ENCODE peak calls at places on chromosomes 11 and 22, in nine cellular contexts. N is Panc1, J is GM23338, W is thoracic aorta, Q is RWPE1, G is uterus, T is right cardiac atrium, Y is astrocyte, E is WERI-Rb-1. R is an unnamed sample.
A peak's percentile ranks its signal among the peaks of the same experiment; 100 is the strongest.

GRCh38 chr11:19935507-19935906 is 222.9 kb downstream of the NAV2 start:
- DNase-seq in Y (peak; percentile 96), T (no peak), N (no peak), E (no peak), G (no peak), W (no peak), Q (no peak), J (peak; percentile 85), R (no peak)

GRCh38 chr11:62245271-62245753 is 3.3 kb downstream of the SCGB1D2 start:
- DNase-seq in Q (peak; percentile 12), W (no peak), G (no peak), E (no peak), N (no peak), T (no peak), Y (peak; percentile 10), J (peak; percentile 75), R (no peak)

GRCh38 chr11:132258865-132259264 is 888.5 kb downstream of the NTM start:
- DNase-seq in W (no peak), J (no peak), G (no peak), Y (peak; percentile 68), T (no peak), N (no peak), Q (no peak), E (no peak), R (no peak)

GRCh38 chr11:112042161-112042960 is 17.2 kb downstream of the DLAT start:
- DNase-seq in T (no peak), N (no peak), E (no peak), G (no peak), Q (peak; percentile 18), Y (peak; percentile 77), W (no peak), J (no peak), R (no peak)

GRCh38 chr11:32597914-32598313 is 14.3 kb downstream of the EIF3M start:
- DNase-seq in T (no peak), G (no peak), W (no peak), Y (peak; percentile 12), Q (no peak), J (no peak), E (no peak), N (no peak), R (no peak)

GRCh38 chr11:44938066-44938691 is 12.5 kb downstream of the TP53I11 start:
- DNase-seq in Y (no peak), T (peak; percentile 52), J (no peak), G (no peak), E (peak; percentile 15), W (no peak), N (no peak), Q (no peak), R (no peak)

GRCh38 chr22:24160546-24160945 is 20.7 kb upstream of the SUSD2 start:
- DNase-seq in G (no peak), N (no peak), Y (no peak), J (no peak), W (no peak), Q (no peak), T (peak; percentile 72), E (no peak), R (no peak)

GRCh38 chr22:36773935-36774334 is 2.0 kb downstream of the IFT27 start:
- DNase-seq in N (no peak), E (no peak), T (no peak), J (peak; percentile 48), Q (no peak), G (no peak), W (no peak), Y (no peak), R (no peak)

DNA sequence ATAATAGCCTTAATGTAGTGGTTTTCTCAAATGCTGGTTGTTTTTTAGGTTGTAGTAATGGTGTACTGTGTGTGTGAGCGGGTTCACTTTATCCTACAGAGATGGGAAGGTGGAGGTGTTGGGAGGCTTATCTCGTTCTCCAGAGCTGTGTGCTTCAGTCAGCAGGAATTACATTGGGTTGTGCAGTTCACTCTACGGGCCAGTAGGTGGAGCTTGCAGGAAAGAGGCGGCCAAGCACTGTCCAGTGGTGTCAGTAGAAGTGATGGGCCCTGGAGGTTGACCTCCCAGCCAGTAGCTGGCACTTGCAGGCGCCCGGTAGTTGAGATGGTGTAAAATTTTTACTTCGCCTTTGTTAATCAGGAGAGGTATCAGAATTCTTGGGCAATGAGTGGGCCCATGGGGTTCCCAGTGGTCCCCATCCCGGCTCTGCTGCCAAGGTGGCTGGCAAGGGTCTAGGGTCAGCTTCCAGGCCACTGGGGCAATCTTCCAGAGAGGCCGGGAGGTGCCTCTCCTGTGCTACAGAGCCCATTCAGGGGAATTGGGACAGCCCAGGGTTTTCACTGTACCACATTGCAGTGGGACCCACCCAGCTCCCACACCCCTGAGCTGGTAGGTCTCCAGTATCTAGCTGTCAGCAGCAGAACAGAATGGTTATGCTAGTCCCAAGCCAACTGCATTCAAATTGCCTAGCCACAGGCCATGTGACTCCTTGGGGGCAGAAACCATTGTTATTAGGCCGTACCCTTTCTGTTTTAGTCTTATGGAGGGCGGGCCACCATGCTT is 43.8 kb downstream of the BIRC2 start:
- DNase-seq in J (peak; percentile 86), W (no peak), G (peak; percentile 53), E (peak; percentile 78), N (peak; percentile 60), Q (peak; percentile 39), Y (peak; percentile 30), T (peak; percentile 75), R (no peak)
- H3K27ac ChIP-seq in J (no peak overlapping the region), W (no peak overlapping the region), G (peak overlapping the region; percentile 59), E (no peak overlapping the region), N (peak overlapping the region; percentile 8), Q (no peak overlapping the region), Y (no peak overlapping the region), T (no peak overlapping the region), R (no peak overlapping the region)

GRCh38 chr11:74748211-74749126 is at the start of gene RNF169:
- DNase-seq in W (peak; percentile 95), Q (peak; percentile 98), N (peak; percentile 80), J (peak; percentile 98), T (peak; percentile 98), Y (peak; percentile 92), E (peak; percentile 94), G (peak; percentile 96), R (peak; percentile 71)

GRCh38 chr11:74754507-74755255 is 6.0 kb downstream of the RNF169 start:
- DNase-seq in G (no peak), Y (peak; percentile 95), Q (peak; percentile 87), T (no peak), E (no peak), N (peak; percentile 95), W (no peak), J (no peak), R (peak; percentile 69)

GRCh38 chr11:74749127-74749964 is 697 bp downstream of the RNF169 start:
- DNase-seq in Q (peak; percentile 59), G (no peak), N (no peak), W (no peak), J (peak; percentile 72), T (peak; percentile 80), Y (peak; percentile 27), E (peak; percentile 48), R (no peak)

GRCh38 chr11:74746868-74747267 is 1.8 kb upstream of the RNF169 start:
- DNase-seq in G (no peak), E (peak; percentile 33), J (no peak), T (no peak), W (no peak), N (no peak), Q (no peak), Y (no peak), R (no peak)

DNA sequence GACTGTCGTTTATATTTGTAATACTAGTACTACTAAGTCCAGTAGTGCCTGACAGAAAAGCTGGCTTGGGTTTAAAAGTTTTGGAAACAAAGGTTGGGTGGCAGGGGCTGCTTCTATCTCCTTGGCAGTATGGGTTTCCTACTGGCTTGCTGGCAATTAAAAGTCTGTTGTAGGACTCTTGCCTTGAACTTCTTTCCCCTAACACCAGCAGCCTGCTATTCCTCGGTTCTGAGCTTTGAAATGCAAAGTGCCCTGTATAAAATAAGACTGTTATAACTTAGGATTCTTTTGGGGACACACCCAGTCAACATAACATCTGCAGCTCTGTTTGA is 1.3 kb downstream of the RNF169 start:
- DNase-seq in Y (no peak), N (no peak), T (no peak), E (no peak), Q (no peak), W (no peak), J (no peak), G (no peak), R (no peak)
- H3K27ac ChIP-seq in Y (no peak overlapping the region), N (peak overlapping the region; percentile 91), T (no peak overlapping the region), E (no peak overlapping the region), Q (peak overlapping the region; percentile 93), W (no peak overlapping the region), J (no peak overlapping the region), G (peak overlapping the region; percentile 97), R (peak overlapping the region; percentile 85)

GRCh38 chr11:9861860-9862725 is 198.2 kb downstream of the SWAP70 start:
- DNase-seq in N (peak; percentile 74), T (peak; percentile 57), Q (peak; percentile 47), Y (peak; percentile 51), G (peak; percentile 57), E (peak; percentile 60), W (no peak), J (peak; percentile 85), R (no peak)

GRCh38 chr11:9855579-9856260 is 191.8 kb downstream of the SWAP70 start:
- DNase-seq in W (no peak), G (no peak), T (no peak), J (no peak), Y (peak; percentile 50), Q (no peak), N (no peak), E (no peak), R (no peak)

GRCh38 chr11:9858822-9859221 is 194.9 kb downstream of the SWAP70 start:
- DNase-seq in Y (no peak), Q (no peak), G (no peak), J (peak; percentile 60), W (no peak), N (peak; percentile 24), E (no peak), T (no peak), R (no peak)

GRCh38 chr11:9859491-9860305 is 195.8 kb downstream of the SWAP70 start:
- DNase-seq in W (no peak), E (no peak), T (no peak), N (no peak), J (no peak), Q (no peak), Y (peak; percentile 79), G (no peak), R (no peak)

GRCh38 chr11:9858218-9858617 is 194.3 kb downstream of the SWAP70 start:
- DNase-seq in E (no peak), T (no peak), J (no peak), Q (no peak), W (no peak), N (no peak), Y (no peak), G (no peak), R (no peak)
- H3K27ac ChIP-seq in E (no peak overlapping the region), T (no peak overlapping the region), J (peak overlapping the region; percentile 75), Q (no peak overlapping the region), W (no peak overlapping the region), N (peak overlapping the region; percentile 96), Y (no peak overlapping the region), G (no peak overlapping the region), R (no peak overlapping the region)

GRCh38 chr11:65445604-65446445 is 23.2 kb downstream of the NEAT1 start:
- DNase-seq in N (no peak), T (peak; percentile 76), Q (no peak), J (no peak), W (no peak), E (no peak), Y (peak; percentile 45), G (peak; percentile 31), R (no peak)

GRCh38 chr11:65446446-65447277 is 24.1 kb downstream of the NEAT1 start:
- DNase-seq in T (peak; percentile 85), W (no peak), J (no peak), N (no peak), G (peak; percentile 41), Y (peak; percentile 47), E (no peak), Q (no peak), R (no peak)

GRCh38 chr11:65442952-65443351 is 20.4 kb downstream of the NEAT1 start:
- DNase-seq in J (no peak), N (no peak), E (no peak), Q (no peak), W (no peak), G (peak; percentile 24), T (no peak), Y (peak; percentile 30), R (no peak)

GRCh38 chr11:65444314-65445051 is 21.9 kb downstream of the NEAT1 start:
- DNase-seq in J (no peak), N (no peak), Y (no peak), E (no peak), G (peak; percentile 22), W (no peak), Q (no peak), T (peak; percentile 67), R (no peak)

DNA sequence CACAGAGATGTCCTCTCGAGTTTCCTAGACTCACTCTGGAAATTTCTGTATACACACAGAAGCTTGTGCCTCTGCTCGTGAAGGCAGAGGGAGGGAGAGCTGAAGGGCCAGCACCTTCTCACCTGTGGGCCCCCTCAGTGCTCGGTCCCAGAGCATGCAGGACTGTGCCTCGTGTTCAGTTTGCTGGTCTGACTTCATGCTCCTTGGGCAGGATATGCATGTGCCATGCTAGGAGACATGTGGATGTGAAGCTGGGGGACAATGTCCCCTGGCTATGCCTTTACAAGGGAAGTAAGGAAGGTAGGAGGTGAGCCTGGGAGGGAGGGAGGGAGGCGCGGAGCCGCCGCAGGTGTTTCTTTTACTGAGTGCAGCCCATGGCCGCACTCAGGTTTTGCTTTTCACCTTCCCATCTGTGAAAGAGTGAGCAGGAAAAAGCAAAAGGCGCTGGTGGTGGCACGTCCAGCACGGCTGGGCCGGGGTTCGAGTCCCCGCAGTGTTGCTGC is 22.6 kb downstream of the NEAT1 start:
- DNase-seq in E (no peak), Q (no peak), W (no peak), J (no peak), Y (peak; percentile 32), N (no peak), G (no peak), T (peak; percentile 26), R (no peak)
- H3K27ac ChIP-seq in E (no peak overlapping the region), Q (peak overlapping the region; percentile 85), W (no peak overlapping the region), J (no peak overlapping the region), Y (no peak overlapping the region), N (peak overlapping the region; percentile 93), G (peak overlapping the region; percentile 20), T (peak overlapping the region; percentile 22), R (no peak overlapping the region)

R was measured in keratinocyte.